ENCODE peak calls at places on chromosomes 3 and 15, in five cellular contexts. X is T-helper 9 cell; R is stimulated activated CD8-positive, alpha-beta memory T cell treated with anti-CD3 and anti-CD28 coated beads, Interleukin-4, amount 100 ng/mL, for 4 hours; S is fibroblast of lung; L is AG08395. O is an unnamed sample.

GRCh38 chr15:58528197-58528870 is 96.5 kb downstream of the LIPC start:
- DNase-seq in X (no peak), S (peak), L (peak), R (no peak), O (no peak)

GRCh38 chr3:116425126-116425525 is 20.2 kb downstream of the LSAMP start:
- DNase-seq in S (no peak), L (no peak), R (no peak), X (no peak), O (peak)

GRCh38 chr3:87691109-87691508 is 367.7 kb downstream of the CGGBP1 start:
- DNase-seq in R (no peak), L (no peak), X (no peak), S (no peak), O (no peak)

GRCh38 chr15:39479916-39480315 is 101.0 kb upstream of the THBS1 start:
- DNase-seq in L (no peak), X (no peak), R (no peak), S (peak), O (no peak)

GRCh38 chr3:66038726-66039589 is at the start of gene MAGI1:
- DNase-seq in X (no peak), L (peak), R (no peak), S (peak), O (peak)

GRCh38 chr3:99211309-99211708 is 309.8 kb upstream of the DCBLD2 start:
- DNase-seq in S (no peak), X (no peak), L (no peak), R (no peak), O (no peak)

GRCh38 chr15:65056868-65057548 is 10.8 kb downstream of the RASL12 start:
- DNase-seq in X (no peak), S (no peak), L (no peak), R (no peak), O (no peak)

GRCh38 chr3:60954049-60954448 is 297.2 kb downstream of the FHIT start:
- DNase-seq in R (no peak), S (peak), L (peak), X (no peak), O (no peak)

GRCh38 chr3:58588030-58588614 is 10.9 kb upstream of the FAM107A start:
- DNase-seq in R (no peak), S (peak), L (peak), X (no peak), O (no peak)

GRCh38 chr3:138455801-138456716 is 21.6 kb downstream of the ESYT3 start:
- DNase-seq in X (no peak), L (no peak), S (no peak), R (no peak), O (no peak)

GRCh38 chr3:140007946-140008692 is 73.1 kb downstream of the CLSTN2 start:
- DNase-seq in R (no peak), X (no peak), S (no peak), L (no peak), O (no peak)

GRCh38 chr3:177330771-177331170 is 133.5 kb upstream of the TBL1XR1 start:
- DNase-seq in L (peak), X (no peak), R (no peak), S (no peak), O (peak)

GRCh38 chr3:120173056-120173675 is 78.9 kb upstream of the GSK3B start:
- DNase-seq in X (no peak), R (no peak), L (no peak), S (no peak), O (no peak)

GRCh38 chr3:49721861-49722781 is 1.6 kb downstream of the GMPPB start:
- DNase-seq in R (no peak), X (no peak), L (no peak), S (no peak), O (no peak)

GRCh38 chr3:121152573-121152972 is 244.6 kb downstream of the STXBP5L start:
- DNase-seq in R (no peak), S (no peak), X (no peak), L (no peak), O (no peak)

GRCh38 chr3:198071602-198072285 is 111.7 kb downstream of the LMLN start:
- DNase-seq in X (no peak), S (peak), R (peak), L (peak), O (no peak)

GRCh38 chr3:183466575-183466974 is 38.2 kb upstream of the MCF2L2 start:
- DNase-seq in R (no peak), S (no peak), L (no peak), X (no peak), O (no peak)

GRCh38 chr15:65197337-65197645 is 12.1 kb upstream of the CLPX start:
- DNase-seq in R (no peak), S (no peak), X (no peak), L (no peak), O (no peak)

GRCh38 chr15:45458746-45459403 is 63.7 kb downstream of the SLC30A4 start:
- DNase-seq in L (peak), R (peak), X (peak), S (peak), O (no peak)

GRCh38 chr3:148911173-148911572 is 46.1 kb downstream of the CPA3 start:
- DNase-seq in R (no peak), X (no peak), S (no peak), L (no peak), O (no peak)

GRCh38 chr3:4119119-4119518 is 184.1 kb upstream of the SETMAR start:
- DNase-seq in S (no peak), L (no peak), X (no peak), R (no peak), O (no peak)